ENCODE peak calls at places on chromosomes 6 and 20, in ten cellular contexts. I is GM23248; E is RWPE1; V is CD4-positive, alpha-beta T cell; W is A172; Z is posterior vena cava; Y is effector CD4-positive, alpha-beta T cell; D is heart left ventricle; C is osteocyte; U is stimulated activated CD8-positive, alpha-beta memory T cell treated with anti-CD3 and anti-CD28 coated beads, Interleukin-7, amount 100 ng/mL, for 1 hour. F is an unnamed sample.

GRCh38 chr20:46990017-46990810 is 95.6 kb downstream of the EYA2 start:
- DNase-seq in W (no peak), Y (no peak), I (peak), Z (peak), C (no peak), E (no peak), D (no peak), U (no peak), V (no peak), F (no peak)

GRCh38 chr6:159831373-159831679 is 31.2 kb downstream of the PNLDC1 start:
- DNase-seq in D (no peak), E (no peak), U (no peak), Z (no peak), W (no peak), V (no peak), C (no peak), Y (no peak), I (no peak), F (no peak)

GRCh38 chr6:636488-636887 is 20.4 kb downstream of the HUS1B start:
- DNase-seq in Z (no peak), Y (no peak), I (no peak), E (no peak), V (no peak), D (no peak), C (no peak), U (no peak), W (no peak), F (no peak)

GRCh38 chr6:127100510-127101140 is 17.8 kb upstream of the RSPO3 start:
- DNase-seq in C (no peak), E (no peak), Z (no peak), W (no peak), I (peak), Y (no peak), D (no peak), U (no peak), V (no peak), F (peak)

GRCh38 chr6:322940-323729 is 30.8 kb downstream of the DUSP22 start:
- DNase-seq in V (no peak), E (no peak), U (no peak), D (no peak), W (no peak), I (no peak), C (no peak), Y (no peak), Z (peak), F (no peak)

GRCh38 chr20:38303908-38304379 is at the start of gene BPI:
- DNase-seq in Y (no peak), E (no peak), V (no peak), D (peak), Z (peak), W (peak), I (no peak), C (no peak), U (no peak), F (no peak)

GRCh38 chr6:134061440-134061839 is 9.0 kb upstream of the SLC2A12 start:
- DNase-seq in V (no peak), E (no peak), U (no peak), W (no peak), Y (no peak), I (no peak), Z (no peak), C (no peak), D (no peak), F (no peak)

GRCh38 chr20:37220796-37221195 is 40.8 kb downstream of the GHRH start:
- DNase-seq in E (no peak), C (no peak), D (no peak), W (no peak), U (no peak), V (no peak), I (peak), Z (no peak), Y (no peak), F (peak)

GRCh38 chr6:160082627-160083026 is 39.0 kb upstream of the SLC22A1 start:
- DNase-seq in D (no peak), Z (no peak), V (no peak), Y (no peak), I (no peak), U (no peak), C (no peak), W (no peak), E (peak), F (no peak)

GRCh38 chr20:4870906-4871305 is 130.4 kb downstream of the SLC23A2 start:
- DNase-seq in U (no peak), Z (no peak), C (no peak), I (no peak), D (no peak), W (no peak), E (no peak), V (no peak), Y (no peak), F (no peak)